ENCODE peak calls at places on chromosomes 1 and 21, in five cellular contexts. One of them, this sample, is unnamed.

GRCh38 chr1:176790771-176791170 is 327.8 kb downstream of the PAPPA2 start:
- DNase-seq in IMR-90: no peak
- DNase-seq in neuronal stem cell: no peak
- DNase-seq in H9: no peak
- DNase-seq in H1: no peak
- DNase-seq in this sample: no peak

GRCh38 chr21:31218830-31219608 is 125.0 kb downstream of the TIAM1 start:
- DNase-seq in neuronal stem cell: peak
- DNase-seq in H9: no peak
- DNase-seq in IMR-90: peak
- DNase-seq in H1: no peak
- DNase-seq in this sample: peak

GRCh38 chr1:1179339-1179982 is 5.8 kb downstream of the TTLL10 start:
- DNase-seq in IMR-90: no peak
- DNase-seq in H1: no peak
- DNase-seq in neuronal stem cell: no peak
- DNase-seq in H9: peak
- DNase-seq in this sample: no peak

GRCh38 chr1:202159534-202160371 is 649 bp downstream of the PTPN7 start:
- DNase-seq in neuronal stem cell: no peak
- DNase-seq in H1: no peak
- DNase-seq in H9: peak
- DNase-seq in IMR-90: no peak
- DNase-seq in this sample: no peak

GRCh38 chr21:44057960-44058651 is 46.0 kb downstream of the TRAPPC10 start:
- DNase-seq in H9: no peak
- DNase-seq in neuronal stem cell: no peak
- DNase-seq in IMR-90: peak
- DNase-seq in H1: no peak
- DNase-seq in this sample: no peak

GRCh38 chr1:217137210-217137871 is 414.1 kb upstream of the ESRRG start:
- DNase-seq in IMR-90: no peak
- DNase-seq in H1: no peak
- DNase-seq in neuronal stem cell: peak
- DNase-seq in H9: peak
- DNase-seq in this sample: peak

GRCh38 chr1:147757015-147757990 is 3.1 kb downstream of the GJA5 start:
- DNase-seq in H1: no peak
- DNase-seq in H9: no peak
- DNase-seq in neuronal stem cell: no peak
- DNase-seq in IMR-90: no peak
- DNase-seq in this sample: peak

GRCh38 chr1:230090194-230090711 is 23.2 kb downstream of the GALNT2 start:
- DNase-seq in neuronal stem cell: no peak
- DNase-seq in IMR-90: peak
- DNase-seq in H1: no peak
- DNase-seq in H9: no peak
- DNase-seq in this sample: no peak

GRCh38 chr1:95770596-95770995 is 536.6 kb downstream of the RWDD3 start:
- DNase-seq in IMR-90: no peak
- DNase-seq in neuronal stem cell: no peak
- DNase-seq in H9: no peak
- DNase-seq in H1: no peak
- DNase-seq in this sample: peak

GRCh38 chr1:235417101-235417697 is 50.0 kb downstream of the TBCE start:
- DNase-seq in IMR-90: peak
- DNase-seq in H1: peak
- DNase-seq in neuronal stem cell: peak
- DNase-seq in H9: peak
- DNase-seq in this sample: peak

GRCh38 chr1:17055801-17056200 is 2.0 kb upstream of the SDHB start:
- DNase-seq in IMR-90: no peak
- DNase-seq in H9: no peak
- DNase-seq in H1: no peak
- DNase-seq in neuronal stem cell: no peak
- DNase-seq in this sample: no peak
- H4K8ac ChIP-seq in IMR-90: no peak
- H4K8ac ChIP-seq in H9: no peak
- H4K8ac ChIP-seq in H1: no peak
- H4K8ac ChIP-seq in neuronal stem cell: no peak
- H4K8ac ChIP-seq in this sample: no peak

GRCh38 chr1:241846862-241847539 is 1.0 kb upstream of the EXO1 start:
- DNase-seq in H1: no peak
- DNase-seq in H9: no peak
- DNase-seq in IMR-90: no peak
- DNase-seq in neuronal stem cell: no peak
- DNase-seq in this sample: no peak
- H4K8ac ChIP-seq in H1: no peak
- H4K8ac ChIP-seq in H9: no peak
- H4K8ac ChIP-seq in IMR-90: peak
- H4K8ac ChIP-seq in neuronal stem cell: no peak
- H4K8ac ChIP-seq in this sample: no peak

GRCh38 chr1:27660300-27660837 is 11.6 kb downstream of the IFI6 start:
- DNase-seq in H1: no peak
- DNase-seq in neuronal stem cell: no peak
- DNase-seq in IMR-90: no peak
- DNase-seq in H9: no peak
- DNase-seq in this sample: no peak

GRCh38 chr1:27658951-27659496 is 13.0 kb downstream of the IFI6 start:
- DNase-seq in H9: peak
- DNase-seq in IMR-90: peak
- DNase-seq in neuronal stem cell: no peak
- DNase-seq in H1: no peak
- DNase-seq in this sample: peak

GRCh38 chr1:27661412-27662075 is 10.4 kb downstream of the IFI6 start:
- DNase-seq in H1: no peak
- DNase-seq in IMR-90: no peak
- DNase-seq in H9: no peak
- DNase-seq in neuronal stem cell: no peak
- DNase-seq in this sample: no peak

GRCh38 chr1:27656157-27656893 is 15.7 kb downstream of the IFI6 start:
- DNase-seq in H1: peak
- DNase-seq in IMR-90: peak
- DNase-seq in neuronal stem cell: no peak
- DNase-seq in H9: peak
- DNase-seq in this sample: peak

GRCh38 chr1:27659497-27660299 is 12.3 kb downstream of the IFI6 start:
- DNase-seq in neuronal stem cell: peak
- DNase-seq in H9: peak
- DNase-seq in H1: no peak
- DNase-seq in IMR-90: peak
- DNase-seq in this sample: peak
- H4K8ac ChIP-seq in neuronal stem cell: no peak
- H4K8ac ChIP-seq in H9: no peak
- H4K8ac ChIP-seq in H1: peak
- H4K8ac ChIP-seq in IMR-90: peak
- H4K8ac ChIP-seq in this sample: no peak

DNA sequence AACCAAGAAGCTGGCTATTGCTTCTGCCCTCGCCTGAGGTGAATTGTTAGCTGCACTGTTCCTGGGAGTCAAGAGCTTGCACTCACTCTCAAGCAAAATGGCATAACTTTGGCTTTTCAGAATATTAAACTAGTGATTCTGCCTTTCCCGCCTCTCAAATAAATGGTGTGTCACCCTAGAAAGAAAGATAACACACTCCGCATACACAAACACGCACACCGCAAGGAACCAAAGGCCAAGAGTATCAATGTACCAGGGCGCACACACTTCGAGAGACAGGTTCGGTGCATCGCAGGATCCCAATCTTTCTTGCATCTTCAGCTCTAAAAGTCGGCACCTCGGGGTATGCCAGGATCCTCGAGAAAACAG is 470 bp upstream of the RTCA start:
- DNase-seq in neuronal stem cell: no peak
- DNase-seq in H1: no peak
- DNase-seq in IMR-90: peak
- DNase-seq in H9: no peak
- DNase-seq in this sample: no peak
- H4K8ac ChIP-seq in neuronal stem cell: no peak
- H4K8ac ChIP-seq in H1: no peak
- H4K8ac ChIP-seq in IMR-90: peak
- H4K8ac ChIP-seq in H9: no peak
- H4K8ac ChIP-seq in this sample: no peak

GRCh38 chr1:169711469-169712308 is at the start of gene SELL:
- DNase-seq in H9: peak
- DNase-seq in H1: peak
- DNase-seq in IMR-90: peak
- DNase-seq in neuronal stem cell: peak
- DNase-seq in this sample: peak
- H4K8ac ChIP-seq in H9: no peak
- H4K8ac ChIP-seq in H1: no peak
- H4K8ac ChIP-seq in IMR-90: no peak
- H4K8ac ChIP-seq in neuronal stem cell: no peak
- H4K8ac ChIP-seq in this sample: no peak